ENCODE peak calls at places on chromosomes 11 and 22, in five cellular contexts. J is cardiac fibroblast, R is heart right ventricle, Q is tibial nerve, N is HCT116. E is an unnamed sample.

GRCh38 chr11:25163421-25163820 is 666.6 kb downstream of the LUZP2 start:
- DNase-seq in R (no peak), Q (no peak), J (peak; percentile 54), N (no peak), E (no peak)

GRCh38 chr22:46026907-46027218 is 49.9 kb upstream of the WNT7B start:
- DNase-seq in R (no peak), Q (no peak), N (no peak), J (no peak), E (peak; percentile 16)

GRCh38 chr11:125464671-125465070 is 31.4 kb downstream of the FEZ1 start:
- DNase-seq in N (no peak), Q (no peak), R (no peak), J (no peak), E (no peak)

GRCh38 chr22:46994983-46995382 is 232.5 kb downstream of the TBC1D22A start:
- DNase-seq in Q (no peak), J (no peak), N (no peak), R (no peak), E (no peak)

GRCh38 chr22:46748948-46749681 is 11.1 kb upstream of the CERK start:
- DNase-seq in N (no peak), Q (no peak), J (peak; percentile 33), R (no peak), E (no peak)

GRCh38 chr22:29141078-29141688 is 64.5 kb upstream of the EMID1 start:
- DNase-seq in N (no peak), Q (no peak), J (no peak), R (no peak), E (no peak)

GRCh38 chr11:486189-486588 is 20.9 kb downstream of the RNH1 start:
- DNase-seq in Q (no peak), N (no peak), J (no peak), R (peak; percentile 4), E (no peak)

GRCh38 chr11:78699606-78700005 is 124.9 kb upstream of the NARS2 start:
- DNase-seq in N (no peak), Q (no peak), J (no peak), R (no peak), E (no peak)

GRCh38 chr11:74971424-74971823 is 17.3 kb upstream of the NEU3 start:
- DNase-seq in N (no peak), J (no peak), Q (no peak), R (no peak), E (no peak)

GRCh38 chr22:43150731-43151206 is 590 bp upstream of the TSPO start:
- DNase-seq in Q (no peak), J (no peak), N (no peak), R (no peak), E (no peak)

GRCh38 chr11:31799794-31800397 is 11.2 kb downstream of the PAX6 start:
- DNase-seq in Q (no peak), R (no peak), N (no peak), J (no peak), E (no peak)

GRCh38 chr11:73184953-73185671 is 33.0 kb upstream of the P2RY2 start:
- DNase-seq in N (peak; percentile 40), R (peak; percentile 75), J (peak; percentile 76), Q (no peak), E (peak; percentile 37)

GRCh38 chr11:2536440-2536989 is 91.7 kb downstream of the KCNQ1 start:
- DNase-seq in N (no peak), Q (no peak), R (peak; percentile 5), J (no peak), E (no peak)

GRCh38 chr11:114169321-114169749 is 109.8 kb downstream of the ZBTB16 start:
- DNase-seq in J (peak; percentile 82), N (no peak), Q (no peak), R (no peak), E (no peak)

GRCh38 chr22:49685686-49686085 is 142.0 kb downstream of the BRD1 start:
- DNase-seq in Q (no peak), R (no peak), N (no peak), J (no peak), E (no peak)

GRCh38 chr11:36055356-36055755 is 111.5 kb downstream of the LDLRAD3 start:
- DNase-seq in R (no peak), Q (no peak), J (no peak), N (no peak), E (no peak)

GRCh38 chr22:38570841-38571364 is 920 bp upstream of the DMC1 start:
- DNase-seq in N (peak; percentile 7), Q (no peak), J (peak; percentile 36), R (peak; percentile 37), E (no peak)

GRCh38 chr11:3022300-3022967 is 30.3 kb upstream of the NAP1L4 start:
- DNase-seq in R (no peak), Q (no peak), N (no peak), J (peak; percentile 91), E (no peak)

GRCh38 chr22:36682835-36683234 is 20.7 kb downstream of the CACNG2 start:
- DNase-seq in Q (no peak), R (no peak), N (no peak), J (no peak), E (no peak)

GRCh38 chr22:46417268-46417580 is 81.7 kb downstream of the TRMU start:
- DNase-seq in Q (no peak), R (no peak), J (no peak), N (no peak), E (no peak)

GRCh38 chr11:34256150-34256549 is 101.7 kb downstream of the ABTB2 start:
- DNase-seq in N (no peak), R (no peak), J (no peak), Q (no peak), E (no peak)

GRCh38 chr22:17268501-17269223 is 49.4 kb upstream of the ADA2 start:
- DNase-seq in R (no peak), N (no peak), Q (no peak), J (no peak), E (no peak)
- TF ChIP-seq CTCF in R (peak; percentile 35), N (peak; percentile 49), Q (no peak), J (no peak), E (no peak)

DNA sequence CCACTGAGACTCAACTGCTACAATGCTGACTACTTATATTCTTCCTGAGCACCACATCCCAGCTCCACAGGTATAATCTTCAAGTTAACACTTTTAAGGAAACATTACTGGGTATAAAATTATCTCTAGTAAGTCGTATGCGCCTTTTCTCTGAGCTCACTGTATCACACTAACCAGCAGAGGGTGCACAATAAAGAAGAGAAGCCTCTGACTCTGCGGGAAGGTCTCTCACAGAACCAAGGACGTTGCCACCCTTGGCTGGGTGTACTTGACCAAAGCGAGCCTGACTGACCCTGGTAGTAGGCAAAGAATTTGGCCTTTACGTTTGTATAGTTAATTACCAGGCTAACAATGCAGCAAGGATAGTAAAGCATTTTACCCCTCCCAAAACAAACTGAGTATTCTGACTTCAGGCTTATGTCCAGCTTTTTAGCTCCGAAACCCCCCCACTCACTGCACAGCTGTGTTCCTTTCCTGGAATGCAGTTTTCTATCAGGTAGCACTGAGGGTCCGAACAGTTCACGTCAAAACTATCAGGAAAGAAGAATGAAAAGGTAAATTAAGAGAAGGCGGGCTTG is at the start of gene BTBD18:
- DNase-seq in J (peak; percentile 74), N (no peak), R (no peak), Q (no peak), E (no peak)
- TF ChIP-seq CTCF in J (peak; percentile 59), N (peak; percentile 65), R (peak; percentile 59), Q (peak; percentile 18), E (no peak)

GRCh38 chr22:19723165-19723989 is at the start of gene GP1BB:
- DNase-seq in J (no peak), N (no peak), R (peak; percentile 76), Q (no peak), E (no peak)
- TF ChIP-seq CTCF in J (no peak), N (no peak), R (no peak), Q (no peak), E (no peak)

DNA sequence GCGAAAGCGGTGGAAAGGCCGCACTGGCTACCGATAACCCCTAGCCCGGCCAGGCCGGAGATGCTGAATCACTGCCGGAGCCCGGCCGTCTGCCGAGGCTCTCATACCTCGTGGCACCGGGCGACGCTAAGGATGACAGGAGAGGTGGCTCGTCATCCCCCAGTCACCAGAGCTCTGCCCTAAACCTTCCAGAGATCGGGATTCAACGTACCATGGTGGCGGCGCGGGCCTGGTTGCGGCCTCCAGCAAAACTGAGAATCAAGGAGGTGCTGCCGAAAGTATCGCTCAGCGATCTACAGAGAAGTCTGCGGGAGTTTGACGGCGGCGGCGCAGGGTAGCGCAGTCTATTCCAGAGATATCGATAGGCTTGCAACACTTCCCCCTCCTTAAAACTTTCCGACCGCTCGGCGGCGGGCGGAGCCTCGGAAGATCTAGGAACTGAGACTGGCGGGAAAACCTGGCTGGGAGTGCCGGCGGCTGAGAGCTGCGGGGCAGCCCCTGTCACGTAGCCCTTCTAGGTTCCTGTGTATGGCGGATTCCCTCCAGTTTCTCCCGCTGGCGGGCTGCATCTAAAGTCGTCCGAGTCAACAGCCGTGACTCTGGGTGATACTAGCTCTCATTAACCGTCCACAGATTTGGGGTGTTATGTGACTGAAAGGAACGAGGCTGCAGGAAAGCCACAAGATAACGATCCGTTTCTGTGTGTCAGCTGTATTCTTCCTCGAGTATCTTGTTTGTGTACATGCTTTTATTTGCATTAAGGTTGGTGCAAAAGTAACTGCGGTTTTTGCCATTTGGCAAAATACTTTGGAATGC is at the start of gene PSMA1:
- DNase-seq in N (peak; percentile 89), Q (peak; percentile 89), R (peak; percentile 92), J (peak; percentile 97), E (peak; percentile 79)
- TF ChIP-seq CTCF in N (no peak), Q (peak; percentile 63), R (peak; percentile 25), J (no peak), E (no peak)

DNA sequence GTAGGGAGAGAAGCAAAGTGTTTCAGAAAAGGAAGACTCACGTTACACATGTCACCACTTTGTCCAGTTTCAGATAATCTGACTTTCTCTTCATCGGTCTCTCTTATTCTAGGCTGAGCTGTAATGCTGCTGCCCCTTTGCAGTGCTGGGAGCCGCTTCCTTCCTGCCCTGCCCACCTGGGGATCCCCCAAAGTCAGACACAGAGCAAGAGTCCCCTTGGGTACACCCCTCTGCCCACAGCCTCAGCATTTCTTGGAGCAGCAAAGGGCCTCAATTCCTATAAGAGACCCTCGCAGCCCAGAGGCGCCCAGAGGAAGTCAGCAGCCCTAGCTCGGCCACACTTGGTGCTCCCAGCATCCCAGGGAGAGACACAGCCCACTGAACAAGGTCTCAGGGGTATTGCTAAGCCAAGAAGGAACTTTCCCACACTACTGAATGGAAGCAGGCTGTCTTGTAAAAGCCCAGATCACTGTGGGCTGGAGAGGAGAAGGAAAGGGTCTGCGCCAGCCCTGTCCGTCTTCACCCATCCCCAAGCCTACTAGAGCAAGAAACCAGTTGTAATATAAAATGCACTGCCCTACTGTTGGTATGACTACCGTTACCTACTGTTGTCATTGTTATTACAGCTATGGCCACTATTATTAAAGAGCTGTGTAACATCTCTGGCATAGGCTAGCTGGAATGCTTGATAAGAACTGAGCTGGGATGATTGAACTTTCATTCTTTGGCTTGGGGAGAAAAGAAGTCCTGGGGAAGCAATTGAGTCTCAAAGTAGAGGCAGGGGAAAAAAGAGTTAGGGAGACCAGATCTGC is 31.2 kb upstream of the SMIM35 start:
- DNase-seq in J (no peak), N (no peak), R (no peak), Q (no peak), E (no peak)
- TF ChIP-seq CTCF in J (no peak), N (no peak), R (no peak), Q (no peak), E (no peak)